ENCODE peak calls at places on chromosome 12, in nine cellular contexts. V is SK-N-SH, L is spleen, O is body of pancreas, C is HFFc6, N is PC-3, A is cardiac muscle cell, X is MM.1S, W is bronchial epithelial cell. T is an unnamed sample.

GRCh38 chr12:96812153-96812552 is 94.9 kb upstream of the NEDD1 start:
- DNase-seq in V (no peak), L (no peak), O (no peak), C (no peak), N (no peak), A (no peak), X (no peak), W (no peak), T (no peak)

GRCh38 chr12:58833844-58834243 is 86.5 kb downstream of the LRIG3 start:
- DNase-seq in V (no peak), L (no peak), O (no peak), C (no peak), N (peak; percentile 27), A (no peak), X (no peak), W (peak; percentile 29), T (peak; percentile 6)

GRCh38 chr12:39010406-39010805 is 105.0 kb upstream of the CPNE8 start:
- DNase-seq in V (no peak), L (no peak), O (no peak), C (no peak), N (no peak), A (no peak), X (no peak), W (no peak), T (no peak)

GRCh38 chr12:131766382-131767107 is 55.7 kb downstream of the SFSWAP start:
- DNase-seq in V (no peak), L (peak; percentile 75), O (no peak), C (no peak), N (no peak), A (no peak), X (no peak), W (no peak), T (no peak)

GRCh38 chr12:108586306-108586705 is 11.6 kb downstream of the TMEM119 start:
- DNase-seq in V (peak; percentile 14), L (peak; percentile 17), O (no peak), C (no peak), N (no peak), A (no peak), X (no peak), W (no peak), T (no peak)

GRCh38 chr12:103827800-103828440 is 13.1 kb downstream of the NT5DC3 start:
- DNase-seq in V (no peak), L (no peak), O (no peak), C (no peak), N (no peak), A (no peak), X (no peak), W (peak; percentile 64), T (no peak)

GRCh38 chr12:109710747-109711595 is 2.7 kb upstream of the FAM222A start:
- DNase-seq in V (no peak), L (no peak), O (no peak), C (peak; percentile 75), N (no peak), A (no peak), X (no peak), W (peak; percentile 66), T (peak; percentile 23)

GRCh38 chr12:643478-644292 is 19.6 kb downstream of the NINJ2 start:
- DNase-seq in V (no peak), L (peak; percentile 82), O (no peak), C (no peak), N (no peak), A (no peak), X (no peak), W (no peak), T (no peak)

GRCh38 chr12:114853003-114853529 is 169.1 kb upstream of the TBX3 start:
- DNase-seq in V (no peak), L (no peak), O (no peak), C (no peak), N (no peak), A (no peak), X (no peak), W (no peak), T (no peak)

GRCh38 chr12:105641742-105642141 is 311.3 kb downstream of the C12orf75 start:
- DNase-seq in V (no peak), L (no peak), O (no peak), C (peak; percentile 12), N (no peak), A (no peak), X (no peak), W (no peak), T (no peak)

GRCh38 chr12:89203144-89203543 is 149.2 kb downstream of the DUSP6 start:
- DNase-seq in V (no peak), L (no peak), O (no peak), C (no peak), N (no peak), A (no peak), X (no peak), W (no peak), T (no peak)

GRCh38 chr12:24921251-24922038 is 27.5 kb downstream of the BCAT1 start:
- DNase-seq in V (no peak), L (no peak), O (no peak), C (peak; percentile 74), N (no peak), A (no peak), X (no peak), W (peak; percentile 53), T (no peak)

GRCh38 chr12:109952160-109952858 is 43.9 kb downstream of the GIT2 start:
- DNase-seq in V (no peak), L (no peak), O (no peak), C (no peak), N (no peak), A (no peak), X (no peak), W (no peak), T (no peak)

GRCh38 chr12:53236443-53237111 is 4.6 kb upstream of the RARG start:
- DNase-seq in V (no peak), L (no peak), O (no peak), C (no peak), N (no peak), A (no peak), X (no peak), W (no peak), T (no peak)

GRCh38 chr12:112188130-112188830 is 62.9 kb downstream of the TRAFD1 start:
- DNase-seq in V (no peak), L (no peak), O (no peak), C (no peak), N (no peak), A (no peak), X (no peak), W (no peak), T (no peak)

GRCh38 chr12:1591543-1591942 is 2.8 kb downstream of the FBXL14 start:
- DNase-seq in V (peak; percentile 54), L (no peak), O (no peak), C (no peak), N (no peak), A (no peak), X (no peak), W (no peak), T (no peak)

GRCh38 chr12:99157946-99158345 is 489.6 kb upstream of the GARIN6 start:
- DNase-seq in V (no peak), L (no peak), O (no peak), C (no peak), N (peak; percentile 86), A (no peak), X (no peak), W (peak; percentile 2), T (peak; percentile 52)

GRCh38 chr12:122813310-122813713 is 21.9 kb upstream of the HIP1R start:
- DNase-seq in V (no peak), L (peak; percentile 81), O (no peak), C (no peak), N (no peak), A (no peak), X (no peak), W (no peak), T (no peak)
- TF ChIP-seq CTCF in V (no peak), L (no peak), O (no peak), C (no peak), N (no peak), A (no peak), X (no peak), W (no peak), T (no peak)

GRCh38 chr12:75239987-75240386 is 30.3 kb upstream of the KCNC2 start:
- DNase-seq in V (no peak), L (no peak), O (no peak), C (no peak), N (no peak), A (no peak), X (peak; percentile 28), W (no peak), T (no peak)
- TF ChIP-seq CTCF in V (no peak), L (no peak), O (no peak), C (no peak), N (no peak), A (no peak), X (no peak), W (no peak), T (no peak)

DNA sequence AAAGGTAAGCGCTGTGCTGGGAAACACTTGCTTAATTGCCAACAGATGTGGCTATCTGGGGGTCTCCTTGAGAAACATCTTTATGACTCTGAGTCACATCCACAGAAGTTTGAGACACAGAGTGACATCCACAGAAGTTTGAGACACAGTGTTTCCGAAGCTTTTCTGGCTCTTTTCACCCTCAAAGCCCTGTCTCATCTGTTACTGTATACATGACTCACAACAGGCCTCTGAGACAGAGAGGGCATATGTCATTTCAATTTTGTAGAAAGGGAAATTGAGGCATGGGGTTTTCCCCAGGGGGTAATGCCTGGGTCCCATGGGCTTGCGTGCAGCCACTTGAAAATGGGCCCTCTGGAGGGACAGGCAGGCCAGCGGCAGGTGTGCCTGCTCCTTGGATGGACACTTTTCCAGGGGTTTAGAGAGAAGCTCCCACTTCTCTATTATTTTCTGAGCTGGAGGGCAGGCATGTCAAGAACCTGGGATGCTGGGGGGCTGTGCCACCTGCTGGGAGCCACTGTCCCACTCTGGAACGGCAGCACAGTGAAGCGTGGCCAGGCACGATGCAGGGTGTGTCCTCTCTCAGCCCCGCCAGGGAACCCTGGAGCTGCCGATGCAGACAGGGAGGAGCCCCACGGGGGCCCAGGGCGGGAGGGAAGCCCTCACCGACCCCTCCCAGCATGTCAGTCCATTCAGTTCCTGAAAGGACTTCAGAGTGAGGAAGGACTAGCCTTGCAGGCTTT is 111.3 kb upstream of the FKBP4 start:
- DNase-seq in V (no peak), L (no peak), O (no peak), C (no peak), N (no peak), A (no peak), X (no peak), W (no peak), T (no peak)
- TF ChIP-seq CTCF in V (no peak), L (no peak), O (no peak), C (peak; percentile 24), N (peak; percentile 6), A (no peak), X (no peak), W (no peak), T (no peak)

DNA sequence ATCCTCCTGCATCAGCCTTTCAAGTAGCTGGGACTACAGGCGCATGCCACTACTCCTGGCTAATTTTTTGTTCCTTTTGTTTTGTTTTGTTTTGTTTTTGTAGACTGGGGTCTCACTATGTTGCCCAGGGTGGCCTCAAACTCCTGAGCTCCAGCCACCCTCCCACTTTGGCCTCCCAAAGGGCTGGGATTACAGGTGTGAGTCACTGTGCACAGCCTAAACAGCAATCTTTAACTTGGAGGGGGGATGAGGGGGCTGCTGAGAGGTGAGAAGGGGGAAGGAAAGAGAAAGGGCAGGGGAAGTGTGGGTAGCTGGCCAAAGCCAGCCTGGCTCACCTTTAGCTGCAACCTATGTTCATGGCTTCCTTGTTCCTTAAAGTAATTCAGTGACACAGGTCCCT is 77.4 kb downstream of the KDM2B start:
- DNase-seq in V (no peak), L (no peak), O (no peak), C (no peak), N (no peak), A (no peak), X (no peak), W (no peak), T (no peak)
- TF ChIP-seq CTCF in V (no peak), L (no peak), O (no peak), C (no peak), N (no peak), A (no peak), X (no peak), W (no peak), T (no peak)

GRCh38 chr12:4441355-4442330 is 4.0 kb downstream of the FGF6 start:
- DNase-seq in V (peak; percentile 61), L (peak; percentile 48), O (no peak), C (no peak), N (no peak), A (peak; percentile 15), X (no peak), W (no peak), T (no peak)
- TF ChIP-seq CTCF in V (no peak), L (no peak), O (no peak), C (no peak), N (no peak), A (no peak), X (no peak), W (no peak), T (no peak)

T was measured in MCF 10A.